ENCODE peak calls at places on chromosomes 6 and 20, in five cellular contexts. Q is activated T-helper 9 cell treated with anti-CD3 and anti-CD28 coated beads, Interleukin-2, amount 50 U/mL, for 16 hours; Z is RWPE1; T is COR-L47; K is bronchial epithelial cell. F is an unnamed sample.

GRCh38 chr6:166733900-166734299 is 106.8 kb upstream of the RPS6KA2 start:
- DNase-seq in K (no peak), Q (no peak), T (no peak), Z (no peak), F (no peak)

GRCh38 chr6:45500924-45501816 is 123.4 kb upstream of the SUPT3H start:
- DNase-seq in T (no peak), Q (no peak), K (no peak), Z (no peak), F (no peak)

GRCh38 chr20:35305682-35306556 is 13.7 kb upstream of the FAM83C start:
- DNase-seq in Z (peak), Q (peak), K (peak), T (no peak), F (peak)

GRCh38 chr6:113672691-113673149 is 184.4 kb upstream of the MARCKS start:
- DNase-seq in K (no peak), Z (no peak), Q (no peak), T (no peak), F (no peak)

GRCh38 chr6:16704706-16705402 is 56.4 kb downstream of the ATXN1 start:
- DNase-seq in Z (no peak), T (no peak), K (peak), Q (peak), F (no peak)

GRCh38 chr20:49278817-49279676 is 1.2 kb upstream of the ZNFX1 start:
- DNase-seq in K (no peak), Q (peak), T (peak), Z (no peak), F (peak)

GRCh38 chr20:24654425-24654824 is 185.0 kb downstream of the SYNDIG1 start:
- DNase-seq in T (no peak), K (no peak), Q (no peak), Z (no peak), F (no peak)

GRCh38 chr6:170446841-170447560 is 106.1 kb downstream of the PSMB1 start:
- DNase-seq in Q (no peak), T (no peak), Z (no peak), K (no peak), F (no peak)